ENCODE peak calls at places on chromosomes 11 and 22, in seven cellular contexts. One of them, this sample, is unnamed.

GRCh38 chr11:3367221-3367620 is 11.7 kb downstream of the ZNF195 start:
- DNase-seq in gastrocnemius medialis: no peak
- DNase-seq in osteocyte: no peak
- DNase-seq in left ventricle myocardium inferior: no peak
- DNase-seq in heart left ventricle: no peak
- DNase-seq in fibroblast of lung: no peak
- DNase-seq in natural killer cell: no peak
- DNase-seq in this sample: no peak

GRCh38 chr11:119339581-119340334 is 925 bp downstream of the C1QTNF5 start:
- DNase-seq in natural killer cell: no peak
- DNase-seq in osteocyte: peak; percentile 93
- DNase-seq in fibroblast of lung: peak; percentile 56
- DNase-seq in gastrocnemius medialis: peak; percentile 55
- DNase-seq in heart left ventricle: peak; percentile 84
- DNase-seq in left ventricle myocardium inferior: peak; percentile 81
- DNase-seq in this sample: no peak

GRCh38 chr11:33272338-33273107 is 15.3 kb downstream of the HIPK3 start:
- DNase-seq in natural killer cell: no peak
- DNase-seq in fibroblast of lung: no peak
- DNase-seq in left ventricle myocardium inferior: no peak
- DNase-seq in gastrocnemius medialis: no peak
- DNase-seq in osteocyte: no peak
- DNase-seq in heart left ventricle: no peak
- DNase-seq in this sample: no peak

GRCh38 chr11:86106916-86107315 is 38.0 kb upstream of the PICALM start:
- DNase-seq in osteocyte: no peak
- DNase-seq in natural killer cell: no peak
- DNase-seq in fibroblast of lung: no peak
- DNase-seq in gastrocnemius medialis: no peak
- DNase-seq in left ventricle myocardium inferior: no peak
- DNase-seq in heart left ventricle: no peak
- DNase-seq in this sample: no peak

GRCh38 chr11:2689551-2690260 is 10.1 kb downstream of the KCNQ1OT1 start:
- DNase-seq in natural killer cell: no peak
- DNase-seq in osteocyte: no peak
- DNase-seq in left ventricle myocardium inferior: no peak
- DNase-seq in gastrocnemius medialis: peak; percentile 4
- DNase-seq in fibroblast of lung: no peak
- DNase-seq in heart left ventricle: no peak
- DNase-seq in this sample: peak; percentile 28

GRCh38 chr22:20989323-20990138 is 7.4 kb downstream of the LZTR1 start:
- DNase-seq in heart left ventricle: no peak
- DNase-seq in osteocyte: no peak
- DNase-seq in gastrocnemius medialis: no peak
- DNase-seq in left ventricle myocardium inferior: no peak
- DNase-seq in fibroblast of lung: no peak
- DNase-seq in natural killer cell: no peak
- DNase-seq in this sample: no peak

GRCh38 chr22:36359172-36359973 is 28.4 kb downstream of the MYH9 start:
- DNase-seq in osteocyte: no peak
- DNase-seq in gastrocnemius medialis: no peak
- DNase-seq in natural killer cell: no peak
- DNase-seq in heart left ventricle: peak; percentile 69
- DNase-seq in left ventricle myocardium inferior: no peak
- DNase-seq in fibroblast of lung: no peak
- DNase-seq in this sample: peak; percentile 64

GRCh38 chr11:75768909-75769771 is 562 bp downstream of the DGAT2 start:
- DNase-seq in heart left ventricle: no peak
- DNase-seq in natural killer cell: no peak
- DNase-seq in fibroblast of lung: no peak
- DNase-seq in left ventricle myocardium inferior: no peak
- DNase-seq in osteocyte: no peak
- DNase-seq in gastrocnemius medialis: no peak
- DNase-seq in this sample: peak; percentile 34

DNA sequence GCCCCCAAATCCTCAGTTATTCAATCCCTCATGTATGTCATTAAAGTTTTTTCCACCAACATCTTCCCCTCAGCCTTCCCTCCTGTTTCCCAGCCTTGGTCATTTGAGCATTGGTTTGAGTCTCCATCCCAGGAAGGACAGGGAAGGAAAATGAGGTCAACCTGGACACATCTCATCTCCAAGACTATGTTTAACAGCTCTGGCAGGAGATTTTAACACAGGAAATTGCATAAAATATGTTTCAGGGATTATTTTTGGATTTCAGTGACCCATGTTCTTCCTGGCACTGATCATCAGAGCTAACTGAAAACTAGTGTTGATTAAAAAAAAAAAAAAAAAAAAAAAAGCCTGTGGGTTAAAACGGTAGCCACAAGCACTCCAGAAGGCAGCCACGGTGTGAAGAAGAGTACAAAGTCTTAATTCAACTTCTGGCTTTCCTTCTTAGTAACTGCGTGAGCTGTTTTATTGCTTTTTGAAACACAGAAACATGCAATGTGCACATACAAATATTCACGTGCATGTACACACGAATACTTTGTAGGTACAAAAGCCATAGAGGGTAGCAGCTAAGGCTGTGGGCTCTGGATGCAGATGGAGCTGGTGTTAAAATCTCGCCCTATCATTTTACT is 164.4 kb upstream of the DDI1 start:
- DNase-seq in natural killer cell: no peak
- DNase-seq in fibroblast of lung: no peak
- DNase-seq in osteocyte: no peak
- DNase-seq in left ventricle myocardium inferior: no peak
- DNase-seq in heart left ventricle: no peak
- DNase-seq in gastrocnemius medialis: no peak
- DNase-seq in this sample: no peak
- TF ChIP-seq CTCF in natural killer cell: no peak
- TF ChIP-seq CTCF in fibroblast of lung: no peak
- TF ChIP-seq CTCF in osteocyte: no peak
- TF ChIP-seq CTCF in left ventricle myocardium inferior: no peak
- TF ChIP-seq CTCF in heart left ventricle: no peak
- TF ChIP-seq CTCF in gastrocnemius medialis: no peak
- TF ChIP-seq CTCF in this sample: no peak

GRCh38 chr22:41367680-41368542 is 13.8 kb upstream of the TEF start:
- DNase-seq in left ventricle myocardium inferior: peak; percentile 37
- DNase-seq in natural killer cell: no peak
- DNase-seq in gastrocnemius medialis: peak; percentile 48
- DNase-seq in osteocyte: no peak
- DNase-seq in heart left ventricle: no peak
- DNase-seq in fibroblast of lung: no peak
- DNase-seq in this sample: no peak

GRCh38 chr22:41366323-41367014 is 15.3 kb upstream of the TEF start:
- DNase-seq in left ventricle myocardium inferior: no peak
- DNase-seq in fibroblast of lung: peak; percentile 11
- DNase-seq in osteocyte: no peak
- DNase-seq in natural killer cell: no peak
- DNase-seq in gastrocnemius medialis: no peak
- DNase-seq in heart left ventricle: no peak
- DNase-seq in this sample: no peak

GRCh38 chr22:41368543-41368817 is 13.3 kb upstream of the TEF start:
- DNase-seq in osteocyte: no peak
- DNase-seq in natural killer cell: no peak
- DNase-seq in gastrocnemius medialis: no peak
- DNase-seq in left ventricle myocardium inferior: no peak
- DNase-seq in heart left ventricle: no peak
- DNase-seq in fibroblast of lung: no peak
- DNase-seq in this sample: no peak

GRCh38 chr22:41365425-41365824 is 16.3 kb upstream of the TEF start:
- DNase-seq in heart left ventricle: no peak
- DNase-seq in fibroblast of lung: no peak
- DNase-seq in natural killer cell: no peak
- DNase-seq in gastrocnemius medialis: no peak
- DNase-seq in osteocyte: no peak
- DNase-seq in left ventricle myocardium inferior: no peak
- DNase-seq in this sample: no peak

DNA sequence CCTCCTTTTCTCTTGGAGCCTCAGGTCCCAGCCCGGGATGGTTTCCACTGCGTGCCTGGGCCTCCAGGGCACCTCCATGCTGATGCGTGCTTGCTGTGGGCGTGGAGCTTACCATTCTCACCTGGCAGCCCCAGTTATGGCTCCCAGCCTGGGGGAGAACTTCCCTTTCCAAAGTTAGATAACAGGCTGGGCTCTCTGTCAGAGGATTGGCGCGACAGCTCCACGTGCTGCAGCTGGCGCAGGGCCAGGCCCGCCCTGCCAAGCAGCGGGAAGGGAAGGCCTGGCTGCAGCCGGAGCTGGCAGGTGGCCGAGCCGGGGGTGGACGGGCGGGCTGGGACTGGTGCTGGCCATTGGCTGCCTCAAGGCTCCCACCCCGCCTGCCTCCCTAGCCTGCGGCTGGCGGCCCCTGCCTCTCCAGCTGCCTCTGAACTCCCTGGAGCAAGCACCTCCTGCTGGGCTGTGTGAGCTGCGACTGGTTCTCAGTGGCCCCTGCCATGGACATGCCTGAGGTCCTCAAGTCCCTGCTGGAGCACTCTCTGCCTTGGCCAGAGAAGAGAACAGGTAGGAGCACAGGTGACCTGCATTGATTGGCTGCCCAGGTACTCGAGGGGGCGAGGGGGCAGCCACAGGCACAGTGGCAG is 14.6 kb upstream of the TEF start:
- DNase-seq in natural killer cell: no peak
- DNase-seq in fibroblast of lung: peak; percentile 96
- DNase-seq in left ventricle myocardium inferior: peak; percentile 98
- DNase-seq in heart left ventricle: peak; percentile 98
- DNase-seq in gastrocnemius medialis: peak; percentile 97
- DNase-seq in osteocyte: peak; percentile 97
- DNase-seq in this sample: no peak
- TF ChIP-seq CTCF in natural killer cell: no peak
- TF ChIP-seq CTCF in fibroblast of lung: peak; percentile 55
- TF ChIP-seq CTCF in left ventricle myocardium inferior: peak; percentile 59
- TF ChIP-seq CTCF in heart left ventricle: no peak
- TF ChIP-seq CTCF in gastrocnemius medialis: no peak
- TF ChIP-seq CTCF in osteocyte: no peak
- TF ChIP-seq CTCF in this sample: no peak

GRCh38 chr11:125312812-125313211 is 148.3 kb downstream of the PKNOX2 start:
- DNase-seq in gastrocnemius medialis: no peak
- DNase-seq in osteocyte: no peak
- DNase-seq in natural killer cell: no peak
- DNase-seq in fibroblast of lung: no peak
- DNase-seq in heart left ventricle: no peak
- DNase-seq in left ventricle myocardium inferior: no peak
- DNase-seq in this sample: no peak

GRCh38 chr11:125313271-125314222 is 149.0 kb downstream of the PKNOX2 start:
- DNase-seq in heart left ventricle: peak; percentile 58
- DNase-seq in natural killer cell: no peak
- DNase-seq in left ventricle myocardium inferior: no peak
- DNase-seq in osteocyte: no peak
- DNase-seq in fibroblast of lung: peak; percentile 25
- DNase-seq in gastrocnemius medialis: no peak
- DNase-seq in this sample: no peak

GRCh38 chr11:125314264-125315087 is 149.9 kb downstream of the PKNOX2 start:
- DNase-seq in natural killer cell: no peak
- DNase-seq in heart left ventricle: no peak
- DNase-seq in fibroblast of lung: no peak
- DNase-seq in left ventricle myocardium inferior: no peak
- DNase-seq in gastrocnemius medialis: no peak
- DNase-seq in osteocyte: no peak
- DNase-seq in this sample: no peak

GRCh38 chr11:125315088-125315740 is 150.7 kb downstream of the PKNOX2 start:
- DNase-seq in gastrocnemius medialis: no peak
- DNase-seq in osteocyte: peak; percentile 91
- DNase-seq in fibroblast of lung: peak; percentile 71
- DNase-seq in heart left ventricle: peak; percentile 74
- DNase-seq in left ventricle myocardium inferior: peak; percentile 70
- DNase-seq in natural killer cell: no peak
- DNase-seq in this sample: no peak

DNA sequence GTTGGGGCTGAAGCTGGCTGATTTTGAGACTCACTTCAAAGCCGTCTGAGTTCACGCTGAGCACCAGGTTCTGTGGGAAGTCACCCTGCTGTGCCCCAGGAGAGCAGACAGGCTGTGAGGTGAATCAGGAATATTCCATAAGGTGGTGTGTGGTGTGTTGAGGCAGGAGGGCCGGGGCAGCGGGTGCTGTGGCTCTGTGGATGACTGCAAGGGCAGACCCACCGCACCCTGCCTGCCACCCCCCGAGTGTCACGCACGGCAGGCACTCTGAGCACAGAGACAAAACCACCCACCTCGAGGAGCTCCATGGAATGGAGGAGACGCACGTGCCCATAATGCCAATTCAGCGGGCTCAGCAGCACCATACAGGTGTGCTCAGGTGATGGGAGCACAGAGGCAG is 147.8 kb downstream of the PKNOX2 start:
- DNase-seq in left ventricle myocardium inferior: no peak
- DNase-seq in osteocyte: no peak
- DNase-seq in natural killer cell: no peak
- DNase-seq in fibroblast of lung: no peak
- DNase-seq in gastrocnemius medialis: no peak
- DNase-seq in heart left ventricle: no peak
- DNase-seq in this sample: no peak
- TF ChIP-seq CTCF in left ventricle myocardium inferior: no peak
- TF ChIP-seq CTCF in osteocyte: no peak
- TF ChIP-seq CTCF in natural killer cell: no peak
- TF ChIP-seq CTCF in fibroblast of lung: no peak
- TF ChIP-seq CTCF in gastrocnemius medialis: no peak
- TF ChIP-seq CTCF in heart left ventricle: no peak
- TF ChIP-seq CTCF in this sample: no peak

DNA sequence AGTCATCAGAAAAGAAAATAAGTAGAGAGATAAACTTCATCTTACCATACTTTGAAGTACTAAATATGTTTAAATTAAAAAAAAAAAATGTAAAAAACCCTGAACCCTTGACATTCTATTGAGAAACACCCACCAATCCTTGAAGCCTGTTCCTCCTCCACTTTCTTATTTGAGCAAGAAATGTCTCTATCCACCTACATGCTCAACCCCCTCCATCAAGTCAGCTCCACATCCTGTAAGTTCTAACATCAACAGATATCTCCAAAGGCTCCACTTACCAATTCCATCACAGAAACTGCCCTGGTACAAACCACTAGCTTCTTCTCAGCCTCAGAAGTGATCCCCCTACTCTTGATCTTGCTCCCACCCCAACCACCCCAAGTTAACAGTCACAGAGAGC is 32.5 kb upstream of the FAT3 start:
- DNase-seq in natural killer cell: no peak
- DNase-seq in osteocyte: no peak
- DNase-seq in gastrocnemius medialis: no peak
- DNase-seq in heart left ventricle: no peak
- DNase-seq in fibroblast of lung: no peak
- DNase-seq in left ventricle myocardium inferior: no peak
- DNase-seq in this sample: no peak
- TF ChIP-seq CTCF in natural killer cell: no peak
- TF ChIP-seq CTCF in osteocyte: no peak
- TF ChIP-seq CTCF in gastrocnemius medialis: no peak
- TF ChIP-seq CTCF in heart left ventricle: no peak
- TF ChIP-seq CTCF in fibroblast of lung: no peak
- TF ChIP-seq CTCF in left ventricle myocardium inferior: no peak
- TF ChIP-seq CTCF in this sample: no peak